ENCODE peak calls at places on chromosomes 7 and 10, in nine cellular contexts. E is tibial nerve, A is ovary, G is transverse colon, V is A549, J is SK-N-SH, F is HepG2, H is stomach, Q is sigmoid colon. I is an unnamed sample. For H3K4me1, the result is how much of the 10 kb centered on the place peaks cover.

GRCh38 chr10:11856678-11857077 is 33.5 kb downstream of the PROSER2 start:
- DNase-seq in G (no peak), J (no peak), V (no peak), Q (peak), E (no peak), F (no peak), H (no peak), A (no peak), I (peak)

GRCh38 chr10:104040862-104041789 is 44.6 kb downstream of the COL17A1 start:
- DNase-seq in Q (no peak), V (no peak), E (no peak), J (no peak), H (no peak), G (no peak), A (no peak), F (no peak), I (no peak)

GRCh38 chr7:44906980-44907379 is 21.6 kb upstream of the PURB start:
- DNase-seq in G (no peak), F (no peak), E (no peak), V (no peak), Q (no peak), J (no peak), H (no peak), A (no peak), I (no peak)

GRCh38 chr7:134552105-134552504 is 3.2 kb downstream of the AKR1B15 start:
- DNase-seq in V (no peak), H (peak), J (no peak), G (peak), A (no peak), F (peak), Q (no peak), E (no peak), I (no peak)

GRCh38 chr7:76225379-76225778 is 23.7 kb downstream of the SRRM3 start:
- DNase-seq in E (no peak), V (no peak), J (no peak), A (peak), H (no peak), G (no peak), Q (no peak), F (no peak), I (no peak)

GRCh38 chr10:70680899-70681730 is 8.8 kb downstream of the ADAMTS14 start:
- DNase-seq in G (no peak), V (no peak), A (no peak), J (peak), Q (no peak), H (no peak), E (no peak), F (no peak), I (no peak)

GRCh38 chr7:87934699-87935372 is 785 bp downstream of the ADAM22 start:
- DNase-seq in G (peak), A (no peak), V (no peak), H (no peak), J (peak), Q (no peak), F (no peak), E (no peak), I (peak)

GRCh38 chr10:51445587-51445986 is 253.8 kb downstream of the CSTF2T start:
- DNase-seq in E (no peak), H (no peak), V (no peak), J (no peak), G (no peak), A (no peak), Q (no peak), F (no peak), I (no peak)

GRCh38 chr10:81959016-81959415 is 84.0 kb downstream of the NRG3 start:
- DNase-seq in F (no peak), E (no peak), G (no peak), H (no peak), Q (no peak), V (no peak), J (no peak), A (no peak), I (no peak)

GRCh38 chr7:75655536-75655935 is 83.2 kb downstream of the HIP1 start:
- DNase-seq in F (no peak), E (no peak), J (no peak), Q (no peak), V (no peak), H (no peak), A (no peak), G (no peak), I (no peak)

GRCh38 chr10:6171891-6172354 is 30.8 kb upstream of the PFKFB3 start:
- DNase-seq in A (no peak), Q (peak), G (peak), V (no peak), F (no peak), H (peak), J (no peak), E (no peak), I (no peak)

GRCh38 chr10:18689498-18689897 is 30.3 kb downstream of the ARL5B start:
- DNase-seq in F (peak), V (no peak), Q (no peak), E (no peak), J (peak), H (no peak), G (no peak), A (no peak), I (no peak)

DNA sequence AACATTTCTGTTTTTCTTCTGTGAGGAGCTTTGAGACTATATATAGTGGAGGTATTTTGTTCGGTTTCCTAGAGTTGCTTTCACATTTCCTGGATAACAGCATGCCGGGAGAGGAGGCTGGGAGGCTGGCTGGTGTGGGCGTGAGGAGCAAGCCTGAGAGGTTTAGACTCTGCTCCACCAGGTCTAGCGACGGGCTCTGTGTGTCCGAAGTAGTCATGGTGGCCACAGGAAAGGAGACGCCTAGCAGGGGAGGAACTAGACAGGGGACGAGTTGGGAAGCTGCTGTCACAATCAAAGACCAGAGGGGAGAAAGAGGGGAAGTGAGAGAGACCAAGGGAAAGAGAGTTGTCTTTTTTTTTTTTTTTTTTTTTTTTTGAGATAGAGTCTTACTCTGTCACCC is 19.6 kb downstream of the PTPRE start:
- DNase-seq in J (no peak), H (no peak), V (no peak), E (no peak), A (no peak), Q (peak), G (no peak), F (no peak), I (no peak)
- H3K4me1 ChIP-seq in J (under half), H (half or more), V (under half), E (under half), A (under half), Q (under half), G (under half), F (under half), I (under half)

GRCh38 chr7:3673524-3673923 is 372.5 kb downstream of the SDK1 start:
- DNase-seq in E (no peak), G (peak), J (peak), V (no peak), F (peak), Q (no peak), H (peak), A (no peak), I (no peak)
- TF ChIP-seq CTCF in E (no peak), G (peak), J (peak), V (peak), F (peak), Q (no peak), H (peak), A (no peak), I (peak)

DNA sequence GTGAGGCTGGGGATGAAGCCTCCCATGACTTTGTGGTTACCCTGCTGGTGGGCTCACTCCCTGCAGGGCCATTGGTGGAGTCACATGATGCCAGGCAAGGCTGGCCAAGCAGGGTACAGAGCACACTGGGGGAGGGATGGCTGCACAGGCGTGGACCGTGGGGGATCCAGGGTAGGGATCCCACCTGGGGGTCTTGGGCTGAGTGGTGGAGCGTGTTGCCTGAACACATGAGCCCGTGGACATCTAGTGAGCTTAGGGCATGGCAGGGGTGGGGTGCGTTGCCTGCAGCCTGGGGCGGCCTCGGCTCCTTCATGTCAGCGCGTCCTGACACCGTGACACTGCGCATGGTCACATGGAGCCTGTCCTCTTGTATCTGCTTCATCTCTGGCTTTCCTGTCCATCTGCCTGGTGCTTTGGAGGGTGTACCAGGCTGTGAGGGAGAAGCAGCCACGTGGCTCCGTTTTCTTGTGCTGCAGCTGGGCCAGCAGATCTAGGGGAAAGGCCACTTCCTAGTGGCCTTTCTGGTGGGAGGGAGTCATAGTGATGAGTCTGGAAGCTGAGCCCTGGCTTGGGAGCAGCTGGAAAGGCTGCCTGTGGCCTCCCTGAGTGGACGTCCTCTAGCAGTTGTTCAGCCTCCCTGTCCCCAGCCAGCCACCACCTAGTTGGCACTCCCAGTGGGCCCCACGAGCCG is 96.2 kb downstream of the LHPP start:
- DNase-seq in Q (no peak), J (no peak), F (no peak), H (no peak), A (no peak), G (no peak), E (no peak), V (no peak), I (no peak)
- TF ChIP-seq EP300 in Q (no peak), J (no peak), F (no peak), H (no peak), A (no peak), G (no peak), E (no peak), V (no peak), I (no peak)

GRCh38 chr7:48091506-48092433 is 2.7 kb downstream of the UPP1 start:
- DNase-seq in A (no peak), V (no peak), J (no peak), E (no peak), G (no peak), F (no peak), H (no peak), Q (no peak), I (no peak)

GRCh38 chr7:48096273-48096672 is 7.2 kb downstream of the UPP1 start:
- DNase-seq in A (no peak), J (no peak), E (no peak), H (no peak), Q (no peak), V (no peak), F (no peak), G (no peak), I (no peak)

GRCh38 chr7:48097511-48098231 is 8.6 kb downstream of the UPP1 start:
- DNase-seq in Q (no peak), G (no peak), J (no peak), H (no peak), A (no peak), E (no peak), F (no peak), V (no peak), I (no peak)

GRCh38 chr7:48098846-48099245 is 9.8 kb downstream of the UPP1 start:
- DNase-seq in G (no peak), J (no peak), F (no peak), Q (no peak), V (no peak), A (no peak), H (no peak), E (no peak), I (no peak)

DNA sequence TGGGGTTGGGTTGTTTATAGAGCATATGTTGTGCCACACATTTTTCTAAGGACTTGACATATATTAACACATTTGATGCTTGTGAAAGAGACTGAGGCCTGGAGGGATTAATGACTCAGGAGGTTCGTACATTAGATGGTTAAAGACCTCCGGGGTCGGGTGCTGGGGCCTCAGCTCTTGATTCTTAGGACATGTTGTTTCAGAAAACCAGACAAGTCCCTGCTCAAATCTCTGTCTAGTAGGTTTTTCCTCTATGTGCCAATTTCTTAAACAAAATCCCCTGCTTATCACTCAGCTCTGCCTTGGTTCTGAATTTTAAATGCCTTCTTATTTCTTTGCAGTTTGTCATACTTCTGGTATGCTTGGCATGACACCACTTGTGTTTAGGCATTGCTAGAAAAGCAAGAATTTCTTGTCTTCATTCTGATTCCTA is 5.8 kb downstream of the UPP1 start:
- DNase-seq in J (no peak), H (no peak), V (no peak), A (no peak), G (no peak), E (no peak), F (no peak), Q (no peak), I (no peak)
- H3K4me1 ChIP-seq in J (under half), H (under half), V (under half), A (under half), G (under half), E (under half), F (under half), Q (under half), I (under half)

I was measured in upper lobe of left lung.